ENCODE peak calls at places on chromosome 4, in four cellular contexts. Z is MV-4-11; W is activated CD8-positive, alpha-beta memory T cell treated with anti-CD3 and anti-CD28 coated beads for 1 hour; C is WTC11. X is an unnamed sample.

GRCh38 chr4:124884316-124884715 is 171.8 kb upstream of the ANKRD50 start:
- DNase-seq in C (no peak), W (no peak), Z (no peak), X (no peak)

GRCh38 chr4:186627226-186627865 is 72.0 kb upstream of the MTNR1A start:
- DNase-seq in C (no peak), Z (peak; percentile 41), W (no peak), X (no peak)

GRCh38 chr4:1012031-1012739 is 759 bp downstream of the FGFRL1 start:
- DNase-seq in C (peak; percentile 45), W (peak; percentile 16), Z (no peak), X (no peak)

GRCh38 chr4:128006592-128006991 is 41.4 kb downstream of the ABHD18 start:
- DNase-seq in C (no peak), W (no peak), Z (peak; percentile 73), X (no peak)

GRCh38 chr4:2867758-2868491 is 24.3 kb downstream of the ADD1 start:
- DNase-seq in W (no peak), C (no peak), Z (no peak), X (no peak)

GRCh38 chr4:23932935-23933334 is 43.1 kb upstream of the PPARGC1A start:
- DNase-seq in Z (no peak), C (peak; percentile 32), W (no peak), X (no peak)

GRCh38 chr4:2411786-2412510 is 6.5 kb downstream of the ZFYVE28 start:
- DNase-seq in Z (no peak), C (peak; percentile 8), W (no peak), X (peak; percentile 15)

GRCh38 chr4:123481034-123481433 is 84.4 kb downstream of the SPRY1 start:
- DNase-seq in Z (no peak), C (no peak), W (no peak), X (peak; percentile 37)

GRCh38 chr4:123536225-123536624 is 139.6 kb downstream of the SPRY1 start:
- DNase-seq in W (no peak), Z (peak; percentile 10), C (no peak), X (no peak)

GRCh38 chr4:1344696-1345095 is 2.3 kb upstream of the UVSSA start:
- DNase-seq in W (no peak), Z (no peak), C (no peak), X (no peak)

GRCh38 chr4:98181815-98182214 is 38.5 kb upstream of the STPG2 start:
- DNase-seq in W (no peak), C (no peak), Z (no peak), X (peak; percentile 8)

GRCh38 chr4:30860983-30861382 is 140.8 kb downstream of the PCDH7 start:
- DNase-seq in C (no peak), W (no peak), Z (no peak), X (no peak)

GRCh38 chr4:132169660-132170059 is 979.4 kb upstream of the PCDH10 start:
- DNase-seq in C (no peak), W (no peak), Z (no peak), X (no peak)

GRCh38 chr4:76596713-76597112 is 161.7 kb downstream of the SHROOM3 start:
- DNase-seq in Z (no peak), W (no peak), C (no peak), X (no peak)

GRCh38 chr4:7003176-7003878 is 39.8 kb upstream of the TADA2B start:
- DNase-seq in W (no peak), C (no peak), Z (no peak), X (no peak)

GRCh38 chr4:72109364-72109763 is 77.6 kb downstream of the NPFFR2 start:
- DNase-seq in C (no peak), W (no peak), Z (no peak), X (no peak)

GRCh38 chr4:185256444-185256843 is 47.0 kb downstream of the SNX25 start:
- DNase-seq in W (no peak), C (no peak), Z (no peak), X (no peak)

GRCh38 chr4:28811025-28811424 is 1909.1 kb upstream of the PCDH7 start:
- DNase-seq in W (no peak), C (no peak), Z (no peak), X (no peak)

GRCh38 chr4:4519296-4519898 is 22.5 kb downstream of the STX18 start:
- DNase-seq in C (no peak), Z (no peak), W (no peak), X (peak; percentile 56)

GRCh38 chr4:100288167-100288566 is 97.9 kb upstream of the DDIT4L start:
- DNase-seq in Z (no peak), C (no peak), W (no peak), X (no peak)